ENCODE peak calls at places on chromosomes 12 and 14, in ten cellular contexts. P is NCI-H460; D is G401; S is lower leg skin; B is stimulated activated CD4-positive, alpha-beta T cell treated with anti-CD3 and anti-CD28 coated beads, TNF-alpha, amount 100 ng/mL, for 24 hours; I is GM20000; W is progenitor cell of endocrine pancreas; G is tibial artery; O is NCI-H2029; A is activated CD8-positive, alpha-beta memory T cell treated with anti-CD3 and anti-CD28 coated beads, Interleukin-2, amount 50 U/mL, for 48 hours. X is an unnamed sample.
A peak's percentile ranks its signal among the peaks of the same experiment; 100 is the strongest.

GRCh38 chr14:79044894-79045624 is 874.9 kb downstream of the NRXN3 start:
- DNase-seq in B (no peak), G (no peak), O (no peak), P (peak; percentile 2), D (no peak), W (no peak), I (no peak), A (no peak), S (peak; percentile 43), X (no peak)

GRCh38 chr14:53536446-53536845 is 383.3 kb upstream of the DDHD1 start:
- DNase-seq in B (no peak), G (no peak), O (no peak), W (no peak), P (no peak), S (no peak), A (no peak), I (no peak), D (peak; percentile 63), X (no peak)

GRCh38 chr14:23487216-23487615 is 17.7 kb downstream of the NGDN start:
- DNase-seq in W (no peak), I (no peak), D (peak; percentile 88), P (no peak), S (no peak), G (no peak), B (no peak), A (no peak), O (no peak), X (no peak)

GRCh38 chr14:69363055-69363454 is 35.0 kb downstream of the ERH start:
- DNase-seq in A (peak; percentile 38), P (no peak), B (no peak), S (no peak), O (no peak), W (no peak), D (peak; percentile 43), I (no peak), G (peak; percentile 41), X (no peak)

GRCh38 chr12:95700316-95700785 is 90.2 kb downstream of the NTN4 start:
- DNase-seq in G (no peak), D (no peak), P (no peak), O (no peak), S (no peak), I (peak; percentile 72), W (no peak), A (no peak), B (no peak), X (peak; percentile 26)

GRCh38 chr12:1444142-1444516 is 150.3 kb downstream of the FBXL14 start:
- DNase-seq in I (no peak), B (no peak), A (no peak), G (no peak), D (no peak), W (no peak), O (no peak), S (no peak), P (no peak), X (no peak)

GRCh38 chr12:88600272-88600671 is 20.0 kb upstream of the KITLG start:
- DNase-seq in P (no peak), W (no peak), S (no peak), O (no peak), G (no peak), B (no peak), D (no peak), A (no peak), I (no peak), X (no peak)

GRCh38 chr14:106051790-106052189 is 525.4 kb downstream of the TMEM121 start:
- DNase-seq in G (no peak), P (no peak), W (no peak), A (no peak), D (no peak), O (no peak), I (peak; percentile 8), B (no peak), S (no peak), X (no peak)

GRCh38 chr14:38197001-38197760 is 10.5 kb upstream of the SSTR1 start:
- DNase-seq in A (no peak), S (no peak), B (no peak), I (no peak), G (no peak), O (no peak), W (no peak), P (no peak), D (no peak), X (no peak)

GRCh38 chr12:94789510-94790225 is 139.3 kb upstream of the TMCC3 start:
- DNase-seq in B (no peak), O (no peak), G (no peak), D (no peak), W (no peak), P (no peak), A (no peak), S (no peak), I (no peak), X (no peak)

GRCh38 chr12:114669501-114670256 is 14.3 kb downstream of the TBX3 start:
- DNase-seq in P (no peak), G (no peak), O (no peak), S (no peak), B (no peak), I (no peak), D (no peak), W (no peak), A (no peak), X (no peak)

X was measured in RPMI8226.